ENCODE peak calls at places on chromosomes 4 and X, in seven cellular contexts. R, K, Z, S, I, H and C are unnamed samples.

GRCh38 chrX:33194876-33195433 is 16.4 kb downstream of the DMD start:
- DNase-seq in K (no peak), R (peak; percentile 53), S (no peak), H (no peak), Z (peak; percentile 65), I (no peak), C (no peak)

GRCh38 chr4:20251061-20251795 is 477 bp upstream of the SLIT2 start:
- DNase-seq in K (no peak), S (no peak), H (no peak), Z (peak; percentile 42), I (no peak), R (peak; percentile 36), C (no peak)

GRCh38 chr4:128770807-128771206 is 38.7 kb upstream of the JADE1 start:
- DNase-seq in K (no peak), I (no peak), H (no peak), S (no peak), Z (no peak), R (peak; percentile 49), C (no peak)

GRCh38 chr4:38563703-38564490 is 100.1 kb upstream of the KLF3 start:
- DNase-seq in Z (peak; percentile 44), I (no peak), S (peak; percentile 41), R (no peak), H (no peak), K (no peak), C (no peak)

GRCh38 chr4:103719320-103720204 is at the start of gene TACR3:
- DNase-seq in K (no peak), I (no peak), R (no peak), Z (no peak), H (no peak), S (peak; percentile 66), C (peak; percentile 48)

GRCh38 chrX:40171513-40172168 is 73.9 kb upstream of the BCOR start:
- DNase-seq in K (no peak), I (no peak), S (peak; percentile 44), Z (peak; percentile 44), R (peak; percentile 53), H (peak; percentile 29), C (no peak)

GRCh38 chrX:67555578-67556203 is 11.9 kb downstream of the AR start:
- DNase-seq in S (peak; percentile 51), I (no peak), R (peak; percentile 62), K (peak; percentile 5), Z (peak; percentile 51), H (peak; percentile 11), C (no peak)

GRCh38 chr4:103424853-103425252 is 226.7 kb upstream of the CENPE start:
- DNase-seq in S (no peak), R (peak; percentile 37), Z (peak; percentile 3), H (no peak), K (no peak), I (no peak), C (no peak)

GRCh38 chr4:116664198-116664597 is 421.2 kb downstream of the TRAM1L1 start:
- DNase-seq in K (no peak), H (no peak), R (no peak), I (no peak), S (no peak), Z (no peak), C (no peak)

DNA sequence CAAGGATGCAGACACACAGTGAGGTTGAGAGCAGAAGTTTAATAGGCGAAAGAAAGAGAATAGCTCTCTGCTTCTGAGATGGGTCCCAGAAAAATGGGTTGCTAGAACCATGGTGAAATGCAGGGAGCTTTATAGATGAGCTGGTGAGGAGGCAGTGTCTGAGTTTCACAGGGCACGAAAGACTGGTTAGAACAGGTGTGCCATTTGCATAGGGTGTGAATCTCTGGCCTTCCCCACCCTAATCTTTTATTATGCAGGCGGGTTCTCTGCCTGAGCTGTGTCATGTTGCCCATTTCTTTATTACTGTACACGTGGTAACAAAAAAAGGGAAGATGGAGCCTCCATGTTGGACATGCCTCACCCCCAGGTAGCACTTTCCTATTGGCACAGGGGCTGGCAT is 39.1 kb downstream of the FUNDC1 start:
- DNase-seq in H (peak; percentile 51), I (no peak), K (no peak), S (no peak), Z (no peak), R (no peak), C (no peak)
- TF ChIP-seq CTCF in H (no peak), I (no peak), K (no peak), S (no peak), Z (no peak), R (no peak), C (no peak)

GRCh38 chr4:153433753-153434105 is 32.4 kb upstream of the TMEM131L start:
- DNase-seq in Z (no peak), I (no peak), R (no peak), S (no peak), H (no peak), K (no peak), C (no peak)

GRCh38 chr4:153427363-153428071 is 38.6 kb upstream of the TMEM131L start:
- DNase-seq in R (peak; percentile 51), S (no peak), Z (peak; percentile 41), K (no peak), H (no peak), I (no peak), C (no peak)

GRCh38 chr4:153434190-153434589 is 32.0 kb upstream of the TMEM131L start:
- DNase-seq in Z (no peak), I (no peak), K (no peak), H (no peak), S (no peak), R (no peak), C (no peak)

GRCh38 chr4:153428816-153429592 is 37.2 kb upstream of the TMEM131L start:
- DNase-seq in K (no peak), S (no peak), R (no peak), I (no peak), H (no peak), Z (no peak), C (no peak)

GRCh38 chr4:153432971-153433752 is 33.0 kb upstream of the TMEM131L start:
- DNase-seq in I (no peak), Z (peak; percentile 95), R (peak; percentile 88), H (peak; percentile 80), S (peak; percentile 16), K (peak; percentile 55), C (no peak)
- TF ChIP-seq CTCF in I (no peak), Z (peak; percentile 89), R (peak; percentile 70), H (peak; percentile 50), S (no peak), K (peak; percentile 79), C (no peak)

DNA sequence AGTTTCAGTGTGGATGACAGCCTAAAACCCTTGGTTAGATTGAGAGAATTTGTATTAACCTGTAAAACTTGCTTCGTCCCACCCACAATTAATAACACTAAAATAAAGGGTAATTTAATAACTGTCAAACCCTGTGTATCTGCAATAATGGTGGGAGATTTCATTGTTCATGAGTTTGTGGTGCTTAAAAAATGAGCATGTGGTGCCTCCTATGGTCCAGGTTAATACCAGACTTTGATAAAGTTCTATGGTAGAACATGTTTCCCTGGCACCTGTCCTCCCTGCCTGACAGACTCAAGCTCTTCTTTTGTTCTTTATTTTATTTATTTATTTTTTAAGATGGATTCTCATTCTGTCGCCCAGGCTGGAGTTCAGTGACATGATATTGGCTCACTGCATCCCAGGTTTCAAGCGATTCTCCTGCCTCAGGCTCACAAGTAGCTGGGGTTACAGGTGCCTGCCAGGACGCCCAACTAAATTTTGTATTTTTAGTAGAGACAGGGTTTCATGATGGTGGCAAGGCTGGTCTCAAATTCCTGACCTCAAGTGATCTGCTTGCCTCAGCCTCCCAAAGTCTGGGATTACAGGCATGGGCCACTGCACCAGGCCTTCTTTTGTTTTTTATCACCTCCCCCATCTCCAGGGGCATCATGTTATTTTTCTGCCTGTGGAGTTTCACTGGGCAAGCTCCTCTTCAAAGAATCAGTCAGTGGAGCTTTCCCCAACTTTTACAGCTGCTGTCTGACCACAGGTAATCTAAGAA is 289.2 kb downstream of the NR3C2 start:
- DNase-seq in S (no peak), Z (peak; percentile 33), K (no peak), I (no peak), R (no peak), H (no peak), C (no peak)
- TF ChIP-seq CTCF in S (no peak), Z (peak; percentile 31), K (no peak), I (no peak), R (no peak), H (no peak), C (no peak)

DNA sequence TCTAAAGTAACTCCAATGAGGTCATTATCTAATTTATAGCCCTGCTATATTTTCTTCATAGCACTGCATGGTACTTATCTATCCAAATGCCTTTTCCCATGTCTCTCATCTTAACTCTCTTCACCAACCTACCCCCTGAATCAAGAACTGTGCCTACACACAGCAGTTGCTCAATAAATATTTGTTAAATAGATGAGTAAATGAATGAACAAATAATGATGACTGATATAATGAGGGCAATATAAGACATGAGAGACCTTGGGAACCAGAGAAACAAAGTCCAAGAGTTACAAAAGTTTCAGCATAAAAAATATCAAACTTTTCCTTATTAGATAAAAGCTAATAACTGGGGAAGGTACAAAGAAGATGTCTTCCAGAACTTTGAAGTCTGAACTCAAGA is 19.6 kb downstream of the CAMK2D start:
- DNase-seq in S (no peak), I (no peak), Z (no peak), K (no peak), R (no peak), H (no peak), C (no peak)
- TF ChIP-seq CTCF in S (no peak), I (no peak), Z (no peak), K (no peak), R (no peak), H (no peak), C (no peak)

GRCh38 chrX:16213970-16214369 is 46.7 kb downstream of the MAGEB17 start:
- DNase-seq in Z (peak; percentile 4), H (no peak), K (no peak), I (no peak), R (peak; percentile 33), S (no peak), C (no peak)

GRCh38 chrX:16215660-16216059 is 48.4 kb downstream of the MAGEB17 start:
- DNase-seq in S (no peak), Z (no peak), R (no peak), H (no peak), K (no peak), I (no peak), C (no peak)

GRCh38 chrX:16212024-16212423 is 44.7 kb downstream of the MAGEB17 start:
- DNase-seq in R (peak; percentile 43), Z (peak; percentile 26), S (no peak), K (no peak), I (no peak), H (no peak), C (no peak)

GRCh38 chrX:16208601-16209000 is 41.3 kb downstream of the MAGEB17 start:
- DNase-seq in K (no peak), S (no peak), H (no peak), I (no peak), Z (no peak), R (no peak), C (no peak)

DNA sequence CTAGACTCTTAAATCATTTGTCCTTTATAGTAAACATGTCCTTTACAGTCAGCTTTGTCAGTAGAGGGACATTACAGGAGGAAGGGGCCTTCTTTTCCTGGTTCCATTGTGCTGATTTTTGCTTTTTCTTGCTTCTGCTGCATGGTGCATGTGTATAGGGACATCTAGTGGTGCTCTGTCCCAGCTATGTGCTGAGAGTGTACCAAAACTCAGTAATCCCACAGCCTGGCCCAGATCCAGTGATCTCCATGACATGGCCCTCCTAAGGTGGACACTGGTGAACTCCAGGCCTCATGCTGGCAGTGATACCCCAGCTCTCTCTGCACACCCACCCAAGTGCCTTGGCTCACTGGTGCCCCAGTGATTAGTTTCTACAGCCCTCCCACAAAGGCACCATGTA is 45.2 kb downstream of the MAGEB17 start:
- DNase-seq in S (no peak), I (no peak), R (peak; percentile 43), Z (peak; percentile 40), K (peak; percentile 2), H (peak; percentile 24), C (no peak)
- TF ChIP-seq CTCF in S (no peak), I (no peak), R (peak; percentile 37), Z (peak; percentile 59), K (peak; percentile 37), H (no peak), C (no peak)